ENCODE peak calls at places on chromosomes 6 and 20, in seven cellular contexts. J, S, B, O, W, R and C are unnamed samples.
A peak's percentile ranks its signal among the peaks of the same experiment; 100 is the strongest.

GRCh38 chr6:109321752-109322151 is 60.5 kb downstream of the CD164 start:
- DNase-seq in J (no peak), S (no peak), B (no peak), O (no peak), W (no peak), R (no peak), C (no peak)

GRCh38 chr6:71107935-71108420 is 151.1 kb upstream of the B3GAT2 start:
- DNase-seq in J (peak; percentile 88), S (no peak), B (no peak), O (no peak), W (no peak), R (peak; percentile 77), C (peak; percentile 62)

GRCh38 chr6:72595812-72596211 is 26.1 kb upstream of the KCNQ5 start:
- DNase-seq in J (no peak), S (no peak), B (no peak), O (no peak), W (no peak), R (no peak), C (no peak)

GRCh38 chr6:160082627-160083026 is 39.0 kb upstream of the SLC22A1 start:
- DNase-seq in J (no peak), S (no peak), B (no peak), O (no peak), W (no peak), R (no peak), C (no peak)

GRCh38 chr6:24631671-24632070 is 14.3 kb downstream of the KIAA0319 start:
- DNase-seq in J (no peak), S (no peak), B (no peak), O (no peak), W (no peak), R (no peak), C (no peak)

GRCh38 chr20:49642808-49643207 is 70.9 kb downstream of the B4GALT5 start:
- DNase-seq in J (no peak), S (no peak), B (no peak), O (no peak), W (no peak), R (no peak), C (no peak)

GRCh38 chr6:106997392-106998257 is 23.1 kb upstream of the CD24 start:
- DNase-seq in J (peak; percentile 66), S (no peak), B (no peak), O (peak; percentile 76), W (peak; percentile 42), R (peak; percentile 73), C (peak; percentile 29)

GRCh38 chr6:131400054-131400781 is 172.8 kb upstream of the ARG1 start:
- DNase-seq in J (peak; percentile 83), S (no peak), B (no peak), O (no peak), W (no peak), R (peak; percentile 92), C (peak; percentile 93)

GRCh38 chr6:100886078-100886477 is 4.9 kb upstream of the ASCC3 start:
- DNase-seq in J (peak; percentile 52), S (no peak), B (no peak), O (no peak), W (no peak), R (peak; percentile 22), C (peak; percentile 38)

GRCh38 chr6:34792605-34793500 is 970 bp downstream of the BLTP3A start:
- DNase-seq in J (peak; percentile 75), S (no peak), B (no peak), O (peak; percentile 54), W (peak; percentile 65), R (peak; percentile 79), C (peak; percentile 50)

GRCh38 chr6:3247255-3248146 is 11.2 kb upstream of the PSMG4 start:
- DNase-seq in J (peak; percentile 86), S (peak; percentile 90), B (no peak), O (peak; percentile 87), W (no peak), R (peak; percentile 81), C (peak; percentile 92)

GRCh38 chr20:44641305-44641704 is 10.2 kb downstream of the ADA start:
- DNase-seq in J (no peak), S (no peak), B (no peak), O (no peak), W (no peak), R (no peak), C (no peak)

GRCh38 chr20:44640522-44640921 is 11.0 kb downstream of the ADA start:
- DNase-seq in J (no peak), S (no peak), B (no peak), O (no peak), W (no peak), R (no peak), C (no peak)

GRCh38 chr20:44643596-44644383 is 7.7 kb downstream of the ADA start:
- DNase-seq in J (peak; percentile 95), S (peak; percentile 87), B (peak; percentile 99), O (peak; percentile 77), W (peak; percentile 72), R (peak; percentile 63), C (peak; percentile 67)

GRCh38 chr20:44643154-44643519 is 8.4 kb downstream of the ADA start:
- DNase-seq in J (no peak), S (no peak), B (no peak), O (no peak), W (no peak), R (no peak), C (no peak)

DNA sequence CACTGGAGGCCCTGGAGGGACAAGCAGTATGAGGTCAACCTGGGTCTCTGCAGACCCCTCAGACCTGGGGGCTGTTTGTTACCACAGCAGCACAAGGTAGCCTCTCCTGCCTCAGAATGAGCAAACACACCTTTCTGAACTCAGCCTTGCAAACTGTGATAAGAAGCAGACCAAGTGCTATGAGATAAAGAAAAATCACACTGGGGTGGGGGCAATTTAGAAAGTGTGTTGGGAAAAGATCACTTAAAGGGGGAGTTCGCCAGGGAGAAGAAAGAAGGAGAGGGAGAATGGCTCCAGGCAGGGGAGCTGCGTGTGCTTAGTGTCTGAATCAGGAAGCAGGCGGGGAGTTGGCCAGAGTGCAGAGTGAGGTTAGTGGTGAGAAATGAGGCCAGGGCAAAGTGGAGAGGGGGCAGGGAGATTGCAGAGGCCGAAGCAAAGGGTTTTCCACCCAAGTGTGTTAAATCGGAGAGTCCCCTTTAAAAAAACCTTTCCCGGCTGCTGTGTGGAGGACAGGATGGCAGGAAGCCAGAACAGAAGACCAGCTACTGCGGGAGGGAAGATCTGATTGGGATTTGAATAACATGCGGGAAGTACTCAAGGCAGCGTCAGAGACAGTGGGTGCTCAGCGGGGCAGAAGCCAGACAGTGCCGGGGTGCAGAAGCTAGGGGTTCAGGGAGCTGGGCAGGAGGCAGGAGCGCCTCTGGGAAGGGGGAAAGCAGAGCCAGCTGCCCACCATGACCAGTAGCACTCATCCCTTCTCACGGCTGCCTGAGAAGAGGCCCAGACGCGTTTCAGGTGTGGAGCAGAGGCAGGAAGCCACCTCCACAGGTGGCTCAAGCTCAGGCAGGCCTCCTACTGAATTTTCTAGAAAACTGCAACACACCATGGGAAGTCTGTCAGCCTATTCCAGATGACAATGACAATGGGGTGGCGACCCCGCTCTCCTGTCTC is 9.0 kb downstream of the ADA start:
- DNase-seq in J (peak; percentile 95), S (peak; percentile 85), B (peak; percentile 94), O (peak; percentile 81), W (peak; percentile 80), R (peak; percentile 89), C (peak; percentile 84)
- TF ChIP-seq CTCF in J (no peak), S (no peak), B (peak; percentile 49), O (peak; percentile 18), W (peak; percentile 19), R (no peak), C (no peak)

GRCh38 chr20:17377222-17377621 is 150.4 kb downstream of the PCSK2 start:
- DNase-seq in J (no peak), S (no peak), B (no peak), O (no peak), W (no peak), R (no peak), C (no peak)

GRCh38 chr20:17379651-17380050 is 151.5 kb downstream of the BFSP1 start:
- DNase-seq in J (no peak), S (no peak), B (no peak), O (no peak), W (no peak), R (no peak), C (no peak)

GRCh38 chr20:17374086-17374485 is 147.2 kb downstream of the PCSK2 start:
- DNase-seq in J (no peak), S (no peak), B (no peak), O (no peak), W (no peak), R (no peak), C (no peak)

GRCh38 chr20:17372831-17373440 is 146.1 kb downstream of the PCSK2 start:
- DNase-seq in J (no peak), S (no peak), B (no peak), O (no peak), W (no peak), R (no peak), C (no peak)

DNA sequence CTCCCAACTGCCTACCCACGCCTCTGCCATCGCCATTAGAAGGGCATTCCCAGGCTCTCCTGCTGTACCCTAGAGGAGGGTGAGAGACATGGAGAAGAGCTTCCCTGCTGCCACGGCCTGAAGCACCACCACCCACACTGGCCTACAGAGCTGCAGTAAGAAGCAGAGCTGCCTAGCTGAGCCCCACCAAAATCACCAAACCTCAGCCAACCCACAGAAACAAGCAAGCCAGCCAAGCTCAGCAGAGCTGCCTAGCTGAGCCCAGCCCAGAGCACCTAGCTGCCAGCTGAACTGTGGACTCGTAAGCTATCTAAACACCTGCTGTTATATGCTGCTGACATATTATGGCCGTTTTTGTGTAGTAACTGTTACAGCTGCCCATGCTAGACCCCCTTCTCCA is 149.2 kb downstream of the PCSK2 start:
- DNase-seq in J (no peak), S (no peak), B (no peak), O (no peak), W (no peak), R (no peak), C (no peak)
- TF ChIP-seq CTCF in J (no peak), S (no peak), B (no peak), O (no peak), W (no peak), R (no peak), C (no peak)

DNA sequence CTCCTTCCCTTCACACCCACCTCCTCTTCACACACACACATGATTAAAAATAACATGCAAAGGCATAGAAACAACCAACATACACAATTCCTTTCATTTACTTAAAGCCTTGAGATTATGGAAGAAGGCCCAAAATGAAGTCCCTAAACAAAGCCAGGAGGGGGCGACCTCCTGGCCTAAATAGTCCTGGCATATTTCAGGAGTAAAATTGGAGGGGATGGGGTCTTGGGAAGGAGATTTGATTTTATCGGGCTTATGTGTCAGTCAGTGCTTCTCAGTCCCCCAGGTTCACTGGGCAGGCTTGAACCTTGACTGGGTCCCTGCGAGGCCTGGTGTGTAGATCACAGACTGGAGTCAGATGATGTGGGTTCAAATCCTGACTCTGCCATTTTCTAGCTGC is 266.4 kb downstream of the SAMD5 start:
- DNase-seq in J (no peak), S (no peak), B (no peak), O (no peak), W (no peak), R (no peak), C (no peak)
- TF ChIP-seq CTCF in J (peak; percentile 2), S (no peak), B (no peak), O (no peak), W (no peak), R (no peak), C (no peak)

DNA sequence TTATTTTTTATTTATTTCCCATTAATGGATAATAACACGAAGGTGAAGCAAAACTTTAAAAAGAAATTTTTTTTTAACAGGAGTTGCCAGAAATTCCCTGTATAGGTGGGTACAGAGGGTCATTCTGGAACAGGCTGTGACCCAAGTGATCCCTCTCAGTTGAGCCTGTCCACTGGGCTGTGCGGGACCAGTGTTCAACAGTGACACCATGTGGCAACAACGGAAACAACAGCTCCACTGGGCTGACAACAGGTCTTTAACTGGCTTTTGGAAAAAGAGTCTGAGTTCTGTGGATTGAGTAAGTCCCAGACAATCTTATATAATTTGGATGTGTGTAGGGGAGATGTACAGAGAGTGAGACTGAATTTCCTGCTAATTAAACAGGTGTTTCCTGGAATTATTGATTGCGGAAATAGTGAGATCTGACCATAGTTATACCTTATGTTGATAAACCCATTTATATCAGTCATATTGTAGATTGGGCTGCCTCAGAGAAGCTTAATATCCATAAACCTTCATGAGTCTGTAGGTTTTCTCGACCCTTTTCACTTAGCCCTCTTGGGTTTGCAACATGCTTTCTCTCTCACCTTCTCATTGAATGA is 17.6 kb downstream of the KIAA1755 start:
- DNase-seq in J (peak; percentile 50), S (no peak), B (peak; percentile 49), O (no peak), W (no peak), R (peak; percentile 34), C (no peak)
- TF ChIP-seq CTCF in J (peak; percentile 52), S (peak; percentile 18), B (peak; percentile 89), O (peak; percentile 29), W (no peak), R (peak; percentile 33), C (peak; percentile 83)